ENCODE peak calls at places on chromosome 14, in seven cellular contexts. N is stomach, D is PC-3, V is neural progenitor cell, W is A673, E is OCI-LY7, I is vagina. P is an unnamed sample.

GRCh38 chr14:23605931-23606585 is 27.5 kb upstream of the JPH4 start:
- DNase-seq in V (no peak), W (no peak), I (no peak), N (no peak), D (no peak), E (no peak), P (no peak)

GRCh38 chr14:49506650-49507049 is 79.5 kb downstream of the RPS29 start:
- DNase-seq in E (no peak), D (peak; percentile 62), I (no peak), W (no peak), N (no peak), V (peak; percentile 53), P (no peak)

GRCh38 chr14:20624495-20625070 is 16.9 kb downstream of the OR6S1 start:
- DNase-seq in I (no peak), V (peak; percentile 76), D (no peak), W (peak; percentile 73), N (peak; percentile 75), E (no peak), P (peak; percentile 96)

GRCh38 chr14:59101441-59101840 is 87.0 kb upstream of the DAAM1 start:
- DNase-seq in W (no peak), D (no peak), N (no peak), E (no peak), I (no peak), V (no peak), P (no peak)

GRCh38 chr14:24883571-24883970 is 166.4 kb downstream of the STXBP6 start:
- DNase-seq in V (no peak), W (peak; percentile 15), I (no peak), E (no peak), N (no peak), D (no peak), P (no peak)

GRCh38 chr14:51006781-51007211 is 62.5 kb upstream of the PYGL start:
- DNase-seq in E (no peak), W (peak; percentile 37), I (no peak), D (peak; percentile 86), N (no peak), V (no peak), P (no peak)

GRCh38 chr14:91438845-91439244 is 21.2 kb upstream of the CCDC88C start:
- DNase-seq in D (no peak), N (no peak), W (no peak), I (no peak), E (no peak), V (no peak), P (no peak)

GRCh38 chr14:42222924-42223471 is 616.3 kb downstream of the LRFN5 start:
- DNase-seq in D (peak; percentile 87), E (peak; percentile 62), N (no peak), W (peak; percentile 48), V (no peak), I (no peak), P (no peak)

GRCh38 chr14:92613008-92613658 is 99.6 kb downstream of the RIN3 start:
- DNase-seq in N (no peak), V (peak; percentile 78), D (peak; percentile 44), W (peak; percentile 35), E (peak; percentile 63), I (no peak), P (peak; percentile 26)

GRCh38 chr14:52649511-52649910 is 45.8 kb downstream of the ERO1A start:
- DNase-seq in I (no peak), V (no peak), E (no peak), W (no peak), D (no peak), N (no peak), P (no peak)

GRCh38 chr14:51953996-51954395 is 35.4 kb upstream of the RTRAF start:
- DNase-seq in W (no peak), D (no peak), I (no peak), N (no peak), E (no peak), V (no peak), P (no peak)

GRCh38 chr14:75562048-75562447 is 16.4 kb upstream of the FLVCR2 start:
- DNase-seq in D (peak; percentile 9), W (no peak), I (no peak), E (no peak), N (no peak), V (no peak), P (peak; percentile 22)

GRCh38 chr14:74871819-74872218 is 4.1 kb downstream of the PROX2 start:
- DNase-seq in D (no peak), I (no peak), E (no peak), W (no peak), N (no peak), V (no peak), P (no peak)

GRCh38 chr14:68341765-68342212 is 451.1 kb downstream of the ZFP36L1 start:
- DNase-seq in D (no peak), I (no peak), W (peak; percentile 61), E (peak; percentile 51), V (no peak), N (no peak), P (no peak)
- H3K4me1 ChIP-seq in D (no peaks in the 10 kb centered on the region), I (no peaks in the 10 kb centered on the region), W (peaks cover 20% of the 10 kb centered on the region), E (peaks cover 47% of the 10 kb centered on the region), V (peaks cover 27% of the 10 kb centered on the region), N (peaks cover 4% of the 10 kb centered on the region), P (peaks cover 2% of the 10 kb centered on the region)

GRCh38 chr14:68689426-68689825 is 103.4 kb downstream of the ZFP36L1 start:
- DNase-seq in N (no peak), I (no peak), D (no peak), E (no peak), V (no peak), W (no peak), P (no peak)

GRCh38 chr14:68687746-68688145 is 105.1 kb downstream of the ZFP36L1 start:
- DNase-seq in D (peak; percentile 96), E (no peak), N (no peak), V (no peak), W (no peak), I (no peak), P (no peak)

GRCh38 chr14:68686724-68687123 is 106.1 kb downstream of the ZFP36L1 start:
- DNase-seq in D (no peak), E (peak; percentile 37), W (no peak), N (no peak), V (no peak), I (no peak), P (no peak)

GRCh38 chr14:68690106-68690960 is 102.5 kb downstream of the ZFP36L1 start:
- DNase-seq in D (no peak), N (no peak), I (no peak), V (peak; percentile 23), E (no peak), W (no peak), P (no peak)

GRCh38 chr14:68688872-68689371 is 103.9 kb downstream of the ZFP36L1 start:
- DNase-seq in N (no peak), W (peak; percentile 51), I (no peak), E (peak; percentile 86), V (peak; percentile 40), D (peak; percentile 23), P (no peak)
- H3K4me1 ChIP-seq in N (peaks cover 22% of the 10 kb centered on the region), W (peaks cover 43% of the 10 kb centered on the region), I (peaks cover 13% of the 10 kb centered on the region), E (peaks cover 68% of the 10 kb centered on the region), V (peaks cover 47% of the 10 kb centered on the region), D (peaks cover 54% of the 10 kb centered on the region), P (no peaks in the 10 kb centered on the region)

GRCh38 chr14:95536036-95536577 is 1.3 kb downstream of the GLRX5 start:
- DNase-seq in W (no peak), D (no peak), N (no peak), V (peak; percentile 36), I (no peak), E (no peak), P (no peak)
- H3K4me1 ChIP-seq in W (peaks cover 26% of the 10 kb centered on the region), D (peaks cover 33% of the 10 kb centered on the region), N (peaks cover 50% of the 10 kb centered on the region), V (peaks cover 43% of the 10 kb centered on the region), I (peaks cover 69% of the 10 kb centered on the region), E (peaks cover 40% of the 10 kb centered on the region), P (peaks cover 15% of the 10 kb centered on the region)

GRCh38 chr14:61470261-61470953 is 149.0 kb downstream of the PRKCH start:
- DNase-seq in W (peak; percentile 90), V (peak; percentile 63), N (no peak), E (no peak), D (peak; percentile 92), I (no peak), P (no peak)
- H3K4me1 ChIP-seq in W (peaks cover 17% of the 10 kb centered on the region), V (peaks cover 34% of the 10 kb centered on the region), N (peaks cover 35% of the 10 kb centered on the region), E (peaks cover 58% of the 10 kb centered on the region), D (peaks cover 58% of the 10 kb centered on the region), I (peaks cover 78% of the 10 kb centered on the region), P (peaks cover 7% of the 10 kb centered on the region)

GRCh38 chr14:54754623-54755386 is 147.8 kb downstream of the GCH1 start:
- DNase-seq in N (no peak), D (no peak), I (no peak), V (no peak), E (no peak), W (no peak), P (no peak)
- H3K4me1 ChIP-seq in N (no peaks in the 10 kb centered on the region), D (no peaks in the 10 kb centered on the region), I (peaks cover 11% of the 10 kb centered on the region), V (no peaks in the 10 kb centered on the region), E (no peaks in the 10 kb centered on the region), W (peaks cover 3% of the 10 kb centered on the region), P (no peaks in the 10 kb centered on the region)

GRCh38 chr14:101845496-101845895 is 84.0 kb downstream of the PPP2R5C start:
- DNase-seq in I (no peak), W (no peak), N (no peak), D (no peak), E (no peak), V (no peak), P (no peak)
- H3K4me1 ChIP-seq in I (peaks cover 16% of the 10 kb centered on the region), W (no peaks in the 10 kb centered on the region), N (peaks cover 4% of the 10 kb centered on the region), D (no peaks in the 10 kb centered on the region), E (peaks cover 89% of the 10 kb centered on the region), V (no peaks in the 10 kb centered on the region), P (no peaks in the 10 kb centered on the region)

DNA sequence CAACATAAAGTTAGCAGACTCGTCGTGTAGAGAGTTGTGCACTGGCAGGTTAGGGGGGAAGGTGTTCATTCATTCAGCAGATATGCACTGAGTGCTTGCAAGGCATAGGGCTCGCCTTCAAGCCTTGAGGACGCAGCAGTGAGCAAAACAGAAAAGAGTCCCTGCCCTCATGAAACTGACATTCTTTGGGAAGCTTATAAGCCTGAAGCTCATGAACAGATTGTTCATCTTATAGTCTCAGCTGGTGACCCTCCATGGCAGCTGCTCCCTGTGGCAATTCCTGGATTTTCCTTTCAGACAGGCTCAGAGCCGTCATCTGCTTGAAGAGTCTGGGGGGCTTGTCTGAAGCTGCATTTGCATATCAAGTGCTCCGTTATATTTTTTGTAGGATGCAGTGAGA is 148.4 kb downstream of the PRKCH start:
- DNase-seq in W (no peak), E (no peak), V (no peak), I (no peak), N (no peak), D (no peak), P (no peak)
- H3K4me1 ChIP-seq in W (peaks cover 17% of the 10 kb centered on the region), E (peaks cover 52% of the 10 kb centered on the region), V (peaks cover 34% of the 10 kb centered on the region), I (peaks cover 75% of the 10 kb centered on the region), N (peaks cover 35% of the 10 kb centered on the region), D (peaks cover 51% of the 10 kb centered on the region), P (peaks cover 7% of the 10 kb centered on the region)